ENCODE peak calls at places on chromosomes 12 and 14, in seven cellular contexts. B is tibial artery; U is DMS79 treated with DMSO at 0.1 percent for 48 hours; N is HEK293T; E is AG08396; H is neural crest cell; R is activated naive CD4-positive, alpha-beta T cell. T is an unnamed sample.

GRCh38 chr12:91870872-91871707 is 274.6 kb downstream of the BTG1 start:
- DNase-seq in B (no peak), U (peak), N (no peak), E (no peak), H (no peak), R (no peak), T (peak)

GRCh38 chr12:117854339-117855012 is 114.3 kb downstream of the KSR2 start:
- DNase-seq in B (no peak), U (peak), N (peak), E (peak), H (peak), R (peak), T (peak)

GRCh38 chr14:73325063-73325462 is 87.8 kb downstream of the PAPLN start:
- DNase-seq in B (no peak), U (no peak), N (no peak), E (no peak), H (no peak), R (no peak), T (no peak)

GRCh38 chr12:109740694-109741245 is 27.1 kb downstream of the FAM222A start:
- DNase-seq in B (peak), U (no peak), N (no peak), E (no peak), H (no peak), R (no peak), T (no peak)

GRCh38 chr14:81286574-81287370 is 66.0 kb upstream of the GTF2A1 start:
- DNase-seq in B (no peak), U (no peak), N (no peak), E (no peak), H (no peak), R (no peak), T (no peak)

GRCh38 chr12:65651060-65651459 is 173.2 kb upstream of the HMGA2 start:
- DNase-seq in B (no peak), U (no peak), N (no peak), E (no peak), H (no peak), R (no peak), T (no peak)

GRCh38 chr14:31692376-31692781 is 131.2 kb downstream of the NUBPL start:
- DNase-seq in B (no peak), U (peak), N (no peak), E (peak), H (no peak), R (no peak), T (no peak)

GRCh38 chr14:81826080-81826479 is 292.4 kb upstream of the SEL1L start:
- DNase-seq in B (no peak), U (no peak), N (no peak), E (no peak), H (no peak), R (no peak), T (no peak)

GRCh38 chr12:115506822-115507629 is 770.5 kb downstream of the MED13L start:
- DNase-seq in B (no peak), U (no peak), N (no peak), E (no peak), H (no peak), R (no peak), T (peak)

GRCh38 chr12:66107451-66107915 is 23.1 kb downstream of the LLPH start:
- DNase-seq in B (peak), U (peak), N (peak), E (peak), H (peak), R (no peak), T (peak)

GRCh38 chr12:307406-307805 is 44.8 kb upstream of the SLC6A13 start:
- DNase-seq in B (no peak), U (no peak), N (no peak), E (no peak), H (no peak), R (no peak), T (no peak)

GRCh38 chr14:61188936-61189808 is 92.0 kb downstream of the TMEM30B start:
- DNase-seq in B (peak), U (no peak), N (peak), E (peak), H (peak), R (no peak), T (no peak)

GRCh38 chr12:1171657-1172056 is 180.6 kb downstream of the ERC1 start:
- DNase-seq in B (no peak), U (peak), N (peak), E (no peak), H (no peak), R (no peak), T (peak)

GRCh38 chr12:51087818-51088217 is 4.4 kb upstream of the CSRNP2 start:
- DNase-seq in B (no peak), U (no peak), N (no peak), E (no peak), H (no peak), R (no peak), T (no peak)

GRCh38 chr14:104221636-104222375 is 83.4 kb downstream of the KIF26A start:
- DNase-seq in B (no peak), U (no peak), N (no peak), E (no peak), H (no peak), R (no peak), T (no peak)

GRCh38 chr12:10491766-10492165 is 13.9 kb upstream of the EIF2S3B start:
- DNase-seq in B (no peak), U (no peak), N (no peak), E (no peak), H (no peak), R (no peak), T (no peak)

GRCh38 chr12:83826112-83826511 is 1086.5 kb downstream of the SLC6A15 start:
- DNase-seq in B (no peak), U (no peak), N (peak), E (peak), H (peak), R (no peak), T (peak)

GRCh38 chr14:102930753-102931579 is 8.5 kb downstream of the AMN start:
- DNase-seq in B (no peak), U (no peak), N (no peak), E (no peak), H (no peak), R (no peak), T (peak)

GRCh38 chr14:37590810-37591139 is 4.3 kb downstream of the FOXA1 start:
- DNase-seq in B (no peak), U (no peak), N (no peak), E (no peak), H (no peak), R (no peak), T (no peak)

GRCh38 chr12:130828895-130829294 is 10.2 kb downstream of the STX2 start:
- DNase-seq in B (no peak), U (no peak), N (no peak), E (no peak), H (no peak), R (no peak), T (no peak)

GRCh38 chr12:124466200-124467128 is 100.9 kb downstream of the NCOR2 start:
- DNase-seq in B (no peak), U (no peak), N (no peak), E (no peak), H (no peak), R (peak), T (no peak)

GRCh38 chr12:14664434-14665023 is 31.9 kb downstream of the GUCY2C start:
- DNase-seq in B (no peak), U (peak), N (peak), E (peak), H (no peak), R (no peak), T (peak)

GRCh38 chr12:61629702-61630101 is 630.5 kb upstream of the USP15 start:
- DNase-seq in B (no peak), U (no peak), N (no peak), E (no peak), H (no peak), R (no peak), T (no peak)